ENCODE peak calls at places on chromosomes 7 and 10, in four cellular contexts. T, U, M and I are unnamed samples.

GRCh38 chr7:75054744-75055527 is 18.7 kb downstream of the RCC1L start:
- DNase-seq in T (peak; percentile 95), U (no peak), M (peak; percentile 70), I (no peak)

GRCh38 chr10:12594448-12594944 is 245.1 kb downstream of the CAMK1D start:
- DNase-seq in T (no peak), U (no peak), M (no peak), I (no peak)

GRCh38 chr7:5599543-5600200 is 176.0 kb upstream of the TNRC18 start:
- DNase-seq in T (no peak), U (no peak), M (no peak), I (no peak)

GRCh38 chr7:80736371-80736770 is 97.9 kb downstream of the CD36 start:
- DNase-seq in T (no peak), U (no peak), M (no peak), I (no peak)

GRCh38 chr7:93902777-93903423 is 3.5 kb upstream of the GNGT1 start:
- DNase-seq in T (peak; percentile 70), U (no peak), M (peak; percentile 41), I (no peak)

GRCh38 chr10:93435621-93436385 is 46.3 kb downstream of the MYOF start:
- DNase-seq in T (peak; percentile 80), U (no peak), M (no peak), I (no peak)

GRCh38 chr10:32947586-32947985 is 10.4 kb downstream of the ITGB1 start:
- DNase-seq in T (no peak), U (no peak), M (no peak), I (no peak)

GRCh38 chr7:43199333-43199732 is 86.9 kb downstream of the HECW1 start:
- DNase-seq in T (peak; percentile 55), U (no peak), M (peak; percentile 7), I (no peak)

GRCh38 chr10:119724630-119725549 is 960 bp upstream of the INPP5F start:
- DNase-seq in T (peak; percentile 42), U (no peak), M (no peak), I (no peak)

GRCh38 chr10:51759896-51760534 is 60.6 kb upstream of the CSTF2T start:
- DNase-seq in T (no peak), U (no peak), M (no peak), I (no peak)

GRCh38 chr7:129569811-129570215 is 41.7 kb upstream of the NRF1 start:
- DNase-seq in T (peak; percentile 88), U (no peak), M (peak; percentile 46), I (no peak)

GRCh38 chr7:2017914-2018785 is 214.6 kb downstream of the MAD1L1 start:
- DNase-seq in T (no peak), U (peak; percentile 18), M (no peak), I (peak; percentile 39)

GRCh38 chr10:118944959-118945622 is 84.4 kb upstream of the NANOS1 start:
- DNase-seq in T (no peak), U (no peak), M (no peak), I (no peak)

GRCh38 chr10:124561206-124561605 is 99.6 kb downstream of the LHPP start:
- DNase-seq in T (no peak), U (no peak), M (no peak), I (no peak)

GRCh38 chr10:83706120-83706519 is 433.2 kb upstream of the GHITM start:
- DNase-seq in T (no peak), U (no peak), M (no peak), I (no peak)
- TF ChIP-seq CTCF in T (no peak), U (no peak), M (no peak), I (no peak)

GRCh38 chr10:7813481-7813880 is 4.8 kb upstream of the TAF3 start:
- DNase-seq in T (no peak), U (no peak), M (no peak), I (no peak)
- TF ChIP-seq CTCF in T (no peak), U (peak; percentile 14), M (no peak), I (no peak)

GRCh38 chr7:51224811-51225581 is 91.6 kb downstream of the COBL start:
- DNase-seq in T (no peak), U (no peak), M (no peak), I (no peak)
- TF ChIP-seq CTCF in T (no peak), U (no peak), M (no peak), I (peak; percentile 35)

GRCh38 chr7:67805921-67806471 is 809.4 kb downstream of the TYW1 start:
- DNase-seq in T (no peak), U (no peak), M (no peak), I (no peak)

GRCh38 chr7:67809586-67809985 is 813.0 kb downstream of the TYW1 start:
- DNase-seq in T (no peak), U (no peak), M (no peak), I (no peak)

GRCh38 chr7:67803789-67804188 is 807.2 kb downstream of the TYW1 start:
- DNase-seq in T (no peak), U (no peak), M (no peak), I (no peak)
- TF ChIP-seq CTCF in T (no peak), U (no peak), M (no peak), I (no peak)